ENCODE peak calls at places on chromosomes 4 and X, in nine cellular contexts. I, D, L, U, P, R, J, M and H are unnamed samples.

GRCh38 chr4:183444953-183445543 is 612 bp downstream of the CDKN2AIP start:
- DNase-seq in R (no peak), I (no peak), J (no peak), U (no peak), P (no peak), M (peak; percentile 54), L (peak; percentile 10), D (peak; percentile 31), H (no peak)

GRCh38 chrX:108299101-108299591 is 139.1 kb downstream of the COL4A6 start:
- DNase-seq in D (peak; percentile 31), M (no peak), P (no peak), L (peak; percentile 21), J (peak; percentile 13), R (no peak), U (no peak), I (no peak), H (peak; percentile 55)

GRCh38 chr4:115090483-115091075 is 22.8 kb downstream of the NDST4 start:
- DNase-seq in P (peak; percentile 6), R (no peak), I (no peak), U (peak; percentile 8), D (peak; percentile 1), M (no peak), J (peak; percentile 38), L (peak; percentile 49), H (peak; percentile 0)

GRCh38 chr4:182738283-182739047 is 178.7 kb downstream of the DCTD start:
- DNase-seq in U (no peak), J (no peak), I (no peak), P (no peak), M (no peak), D (peak; percentile 9), R (no peak), L (peak; percentile 15), H (no peak)

GRCh38 chr4:19615086-19615689 is 636.5 kb upstream of the SLIT2 start:
- DNase-seq in M (no peak), I (no peak), U (no peak), D (no peak), R (no peak), P (no peak), L (no peak), J (no peak), H (no peak)

GRCh38 chrX:72735561-72735960 is 21.5 kb upstream of the PHKA1 start:
- DNase-seq in I (no peak), R (no peak), J (no peak), D (no peak), M (no peak), L (no peak), P (no peak), U (no peak), H (peak; percentile 62)

GRCh38 chr4:177771645-177772044 is 329.4 kb upstream of the AGA start:
- DNase-seq in D (no peak), L (no peak), R (no peak), I (no peak), U (no peak), P (no peak), J (no peak), M (no peak), H (no peak)

GRCh38 chr4:52751349-52751911 is at the start of gene ERVMER34-1:
- DNase-seq in I (no peak), D (peak; percentile 33), L (peak; percentile 33), J (no peak), P (peak; percentile 38), R (no peak), M (no peak), U (peak; percentile 25), H (peak; percentile 61)

GRCh38 chrX:150363561-150364346 is 637 bp downstream of the MAMLD1 start:
- DNase-seq in R (no peak), M (peak; percentile 11), L (peak; percentile 1), P (no peak), J (no peak), I (no peak), U (no peak), D (peak; percentile 45), H (peak; percentile 40)

GRCh38 chr4:42104521-42104920 is 47.9 kb downstream of the BEND4 start:
- DNase-seq in U (no peak), D (peak; percentile 40), L (no peak), R (no peak), P (no peak), M (no peak), J (no peak), I (no peak), H (peak; percentile 33)

GRCh38 chr4:42865572-42866189 is 26.8 kb upstream of the GRXCR1 start:
- DNase-seq in D (peak; percentile 1), P (peak; percentile 30), I (peak; percentile 48), L (peak; percentile 26), R (peak; percentile 32), U (peak; percentile 23), M (no peak), J (peak; percentile 62), H (peak; percentile 28)

GRCh38 chr4:17189322-17189721 is 290.9 kb upstream of the LDB2 start:
- DNase-seq in D (peak; percentile 19), U (no peak), J (no peak), L (no peak), I (no peak), M (no peak), R (no peak), P (no peak), H (peak; percentile 87)

GRCh38 chr4:139144161-139144859 is 32.7 kb downstream of the ELF2 start:
- DNase-seq in R (no peak), D (peak; percentile 71), M (no peak), L (peak; percentile 56), J (no peak), U (no peak), I (no peak), P (no peak), H (peak; percentile 47)

GRCh38 chr4:140529434-140529833 is 5.5 kb downstream of the ELMOD2 start:
- DNase-seq in L (no peak), J (no peak), D (no peak), M (no peak), R (no peak), U (no peak), I (no peak), P (no peak), H (no peak)

GRCh38 chr4:89922881-89923280 is 28.2 kb downstream of the MMRN1 start:
- DNase-seq in L (no peak), D (no peak), U (no peak), R (no peak), I (no peak), M (no peak), J (no peak), P (no peak), H (no peak)

GRCh38 chr4:65918217-65918616 is 247.9 kb upstream of the EPHA5 start:
- DNase-seq in D (no peak), R (no peak), P (no peak), J (no peak), U (no peak), M (no peak), I (no peak), L (peak; percentile 77), H (no peak)

GRCh38 chrX:49792376-49792775 is 36.7 kb upstream of the PAGE4 start:
- DNase-seq in P (no peak), R (no peak), D (no peak), U (no peak), J (no peak), I (no peak), M (no peak), L (no peak), H (no peak)

GRCh38 chr4:83490876-83491450 is 6.1 kb upstream of the ABRAXAS1 start:
- DNase-seq in P (peak; percentile 53), J (peak; percentile 41), R (peak; percentile 7), L (no peak), D (peak; percentile 31), I (peak; percentile 36), M (no peak), U (peak; percentile 53), H (peak; percentile 34)

GRCh38 chr4:88054909-88055308 is 47.5 kb downstream of the PKD2 start:
- DNase-seq in D (peak; percentile 48), M (no peak), P (peak; percentile 22), J (peak; percentile 29), L (no peak), R (no peak), I (no peak), U (no peak), H (peak; percentile 18)

GRCh38 chr4:7170012-7170411 is 22.3 kb upstream of the SORCS2 start:
- DNase-seq in P (no peak), U (no peak), I (no peak), M (no peak), L (no peak), J (no peak), R (no peak), D (no peak), H (no peak)